ENCODE peak calls at places on chromosomes 5 and 9, in four cellular contexts. S is HL-60, R is uterus, B is cardiac muscle cell. I is an unnamed sample.

GRCh38 chr9:14573319-14573718 is 119.9 kb downstream of the ZDHHC21 start:
- DNase-seq in R (no peak), S (no peak), B (no peak), I (no peak)

GRCh38 chr5:173001229-173001841 is 17.8 kb downstream of the ATP6V0E1 start:
- DNase-seq in R (no peak), S (no peak), B (no peak), I (no peak)

GRCh38 chr5:116035123-116035522 is 2.9 kb downstream of the ARL14EPL start:
- DNase-seq in R (no peak), S (no peak), B (no peak), I (no peak)

GRCh38 chr5:160173-160510 is 31.2 kb upstream of the LRRC14B start:
- DNase-seq in R (no peak), B (peak), S (no peak), I (no peak)

GRCh38 chr9:122020398-122020797 is 72.7 kb downstream of the TTLL11 start:
- DNase-seq in B (peak), R (no peak), S (no peak), I (no peak)

GRCh38 chr5:151618907-151619306 is 27.8 kb upstream of the FAT2 start:
- DNase-seq in B (no peak), S (no peak), R (no peak), I (no peak)

GRCh38 chr5:180852510-180852909 is 8.6 kb downstream of the ZFP62 start:
- DNase-seq in B (no peak), R (no peak), S (no peak), I (no peak)

GRCh38 chr9:36894695-36895310 is 139.3 kb downstream of the PAX5 start:
- DNase-seq in R (no peak), S (no peak), B (no peak), I (no peak)

GRCh38 chr5:160197341-160198147 is 31.8 kb upstream of the FABP6 start:
- DNase-seq in B (peak), S (peak), R (peak), I (no peak)

GRCh38 chr5:68898961-68899471 is 194.8 kb upstream of the SLC30A5 start:
- DNase-seq in B (peak), S (no peak), R (no peak), I (no peak)

DNA sequence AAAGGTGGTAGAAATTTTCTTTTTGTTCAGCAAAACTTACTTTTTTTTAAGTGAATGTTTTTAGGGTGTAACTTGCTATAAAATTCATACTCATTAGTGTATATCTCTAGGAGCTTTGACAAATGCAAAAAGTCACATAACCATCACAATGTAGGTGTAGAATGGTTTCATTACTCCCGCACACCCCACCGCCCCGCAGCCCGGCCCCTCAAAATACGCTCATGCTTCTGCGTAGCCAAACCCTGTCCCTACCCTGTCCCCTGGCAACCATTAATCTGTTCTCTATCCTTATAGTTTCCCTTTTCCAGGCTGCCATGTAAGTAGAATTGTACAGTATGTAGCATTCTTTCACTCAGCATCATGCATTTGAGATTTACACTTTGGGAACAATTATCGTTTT is 9.2 kb upstream of the PRLR start:
- DNase-seq in R (no peak), S (no peak), B (no peak), I (no peak)
- TF ChIP-seq CTCF in R (no peak), S (no peak), B (no peak), I (no peak)

GRCh38 chr5:144742376-144742775 is 571.7 kb downstream of the KCTD16 start:
- DNase-seq in R (no peak), B (no peak), S (no peak), I (no peak)
- TF ChIP-seq CTCF in R (no peak), B (no peak), S (no peak), I (no peak)

DNA sequence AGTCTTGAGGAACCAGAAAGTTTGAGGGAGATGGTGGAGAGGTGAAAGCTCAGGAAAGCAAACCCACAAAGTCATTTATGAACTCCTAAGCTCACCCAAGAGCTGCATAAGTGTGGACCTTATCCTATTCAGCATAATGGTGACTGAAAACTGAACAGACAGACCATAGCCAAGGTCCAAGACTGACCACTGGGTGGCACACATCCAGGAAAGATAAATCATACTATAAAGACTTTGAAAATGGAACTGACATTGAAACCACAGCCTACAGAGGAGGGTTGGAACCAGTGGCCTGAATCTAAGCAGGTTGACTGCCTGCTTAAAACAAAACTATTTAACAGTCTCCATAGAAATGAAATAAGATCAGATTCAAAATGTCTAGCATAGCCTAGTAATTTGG is 121.1 kb upstream of the RGS7BP start:
- DNase-seq in B (peak), S (no peak), R (no peak), I (peak)
- TF ChIP-seq CTCF in B (no peak), S (no peak), R (no peak), I (peak)

GRCh38 chr9:27497883-27498553 is 26.1 kb upstream of the IFNK start:
- DNase-seq in B (no peak), R (no peak), S (no peak), I (no peak)

GRCh38 chr9:27491164-27491563 is 32.9 kb upstream of the IFNK start:
- DNase-seq in R (no peak), B (peak), S (peak), I (no peak)

GRCh38 chr9:27495480-27496133 is 28.5 kb upstream of the IFNK start:
- DNase-seq in S (no peak), R (no peak), B (no peak), I (no peak)

GRCh38 chr9:27499481-27499880 is 24.6 kb upstream of the IFNK start:
- DNase-seq in B (peak), S (no peak), R (no peak), I (no peak)

DNA sequence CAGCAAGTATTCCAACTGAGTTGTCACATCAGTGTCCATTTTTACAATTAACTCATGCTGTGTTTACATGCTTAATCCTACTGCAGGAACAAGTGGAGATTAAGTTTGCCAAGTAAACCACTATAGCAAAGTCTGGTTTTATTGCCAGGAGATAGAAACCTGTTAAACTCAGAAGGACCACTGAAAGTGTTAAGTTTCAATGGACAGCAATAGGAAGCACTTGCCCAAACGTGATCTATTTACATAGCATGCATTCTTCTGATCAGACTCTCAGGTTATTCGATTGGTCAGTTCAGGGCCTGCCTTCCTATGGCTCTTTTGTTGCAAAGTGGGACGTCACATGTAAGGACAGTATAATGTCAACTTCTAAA is 28.0 kb upstream of the IFNK start:
- DNase-seq in B (no peak), R (no peak), S (no peak), I (no peak)
- TF ChIP-seq CTCF in B (no peak), R (no peak), S (no peak), I (no peak)

DNA sequence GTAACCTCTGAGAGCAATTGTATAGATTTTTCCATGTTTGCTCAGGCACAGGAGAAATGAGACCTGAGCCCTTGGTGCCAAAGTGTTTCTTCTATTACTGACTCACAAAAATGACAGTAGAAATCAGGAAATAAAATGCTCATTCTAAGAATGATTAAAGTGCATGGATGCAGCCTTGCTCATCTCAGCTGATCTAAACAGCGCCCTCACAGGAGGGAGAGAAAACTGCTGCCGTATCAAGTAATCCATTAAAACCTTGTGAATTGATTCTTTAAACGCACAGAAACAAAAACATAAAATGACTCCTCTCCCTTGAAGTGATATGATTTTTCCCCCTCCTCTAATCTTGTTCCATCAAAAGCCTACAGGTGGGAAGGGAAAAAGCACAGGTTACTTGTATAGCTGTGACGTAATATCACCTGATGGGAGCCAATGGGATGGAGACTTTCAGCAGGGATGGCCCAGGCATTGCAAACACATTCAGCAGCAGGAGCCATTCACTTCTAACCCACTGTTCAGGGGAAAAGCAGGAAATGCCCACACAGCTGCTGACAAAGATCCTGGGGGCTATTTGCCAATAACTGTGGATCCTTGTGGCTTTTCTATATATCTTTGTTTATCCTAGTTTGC is 76.7 kb downstream of the PLCXD3 start:
- DNase-seq in R (no peak), B (no peak), S (no peak), I (no peak)
- TF ChIP-seq CTCF in R (no peak), B (peak), S (peak), I (peak)

GRCh38 chr5:140073296-140073695 is 30.2 kb upstream of the NRG2 start:
- DNase-seq in B (peak), R (no peak), S (no peak), I (peak)
- TF ChIP-seq CTCF in B (peak), R (peak), S (no peak), I (peak)

DNA sequence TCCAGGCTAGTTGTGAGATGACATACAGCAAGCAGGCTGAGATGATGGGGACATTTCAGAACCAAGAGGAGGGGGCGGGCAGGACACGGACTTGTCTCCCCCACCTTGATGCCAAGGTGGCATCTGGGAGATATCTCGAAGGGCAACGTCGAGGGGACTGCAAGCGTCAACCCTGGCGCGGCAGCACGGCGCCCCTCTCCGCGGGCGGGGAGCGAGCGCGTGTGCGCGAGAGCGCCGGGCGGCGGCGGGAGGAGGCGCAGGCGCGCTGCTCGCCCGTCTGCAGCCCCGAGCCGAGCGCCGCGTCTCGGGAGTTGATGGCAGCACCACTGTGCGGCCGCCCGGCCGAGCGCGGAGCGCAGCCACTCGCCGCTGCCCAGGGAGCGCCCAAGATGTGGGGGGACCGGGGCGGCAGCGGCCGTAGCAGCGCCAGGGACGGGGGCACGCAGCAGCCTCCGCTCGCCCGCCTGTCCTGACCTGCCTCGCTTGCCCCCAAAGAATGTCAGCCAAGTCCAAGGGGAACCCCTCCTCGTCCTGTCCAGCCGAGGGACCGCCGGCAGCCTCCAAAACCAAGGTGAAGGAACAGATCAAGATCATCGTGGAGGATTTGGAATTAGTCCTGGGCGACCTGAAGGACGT is at the start of gene PRR16:
- DNase-seq in B (peak), R (peak), S (no peak), I (peak)
- TF ChIP-seq CTCF in B (peak), R (peak), S (no peak), I (peak)

GRCh38 chr9:73667749-73668148 is 516.1 kb downstream of the ANXA1 start:
- DNase-seq in S (no peak), B (no peak), R (no peak), I (no peak)
- TF ChIP-seq CTCF in S (no peak), B (no peak), R (no peak), I (no peak)

GRCh38 chr5:153584131-153584530 is 93.7 kb downstream of the GRIA1 start:
- DNase-seq in S (no peak), R (no peak), B (no peak), I (no peak)

GRCh38 chr5:153584561-153585359 is 94.3 kb downstream of the GRIA1 start:
- DNase-seq in S (no peak), B (no peak), R (no peak), I (no peak)

DNA sequence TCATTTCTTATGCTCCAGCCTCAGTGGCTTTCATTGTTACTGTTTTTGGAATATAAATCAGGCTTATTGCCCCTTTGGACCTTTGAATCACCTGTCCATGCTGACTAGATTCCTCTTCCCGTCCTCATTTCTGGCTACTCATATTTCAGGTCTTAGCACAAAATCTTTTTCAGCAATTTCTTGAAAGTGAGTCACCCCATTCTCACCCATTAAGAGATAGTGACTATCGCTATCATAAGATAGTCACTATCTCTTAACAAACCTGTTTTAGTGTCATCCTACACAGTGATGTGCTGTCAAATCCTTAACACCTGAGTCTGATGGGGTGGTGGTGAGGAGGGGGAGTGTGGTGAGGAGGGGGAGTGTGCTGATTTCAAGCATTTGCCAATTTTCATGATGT is 95.1 kb downstream of the GRIA1 start:
- DNase-seq in S (no peak), R (no peak), B (no peak), I (no peak)
- TF ChIP-seq CTCF in S (no peak), R (no peak), B (no peak), I (no peak)